ENCODE peak calls at places on chromosomes 16 and 17, in ten cellular contexts. Q is DMS153; L is M059J; A is NCI-H510A; D is Jurkat, Clone E6-1; S is BE2C; J is AG04450; W is AG20443; H is neural crest cell; U is left ventricle myocardium inferior. I is an unnamed sample.

GRCh38 chr16:69925311-69925710 is 25.8 kb upstream of the CLEC18A start:
- DNase-seq in Q (no peak), L (no peak), A (no peak), D (no peak), S (no peak), J (no peak), W (no peak), H (no peak), U (no peak), I (no peak)

GRCh38 chr17:63413128-63413527 is 33.0 kb downstream of the CYB561 start:
- DNase-seq in Q (no peak), L (no peak), A (no peak), D (no peak), S (no peak), J (no peak), W (no peak), H (no peak), U (no peak), I (no peak)

GRCh38 chr17:36722121-36722902 is 120.9 kb downstream of the MRM1 start:
- DNase-seq in Q (peak; percentile 76), L (peak; percentile 30), A (peak; percentile 86), D (peak; percentile 63), S (peak; percentile 62), J (no peak), W (peak; percentile 65), H (peak; percentile 77), U (peak; percentile 44), I (no peak)

GRCh38 chr17:50168319-50168718 is 2.5 kb downstream of the SGCA start:
- DNase-seq in Q (no peak), L (no peak), A (no peak), D (no peak), S (no peak), J (no peak), W (no peak), H (no peak), U (no peak), I (no peak)

GRCh38 chr16:9526791-9527190 is 435.3 kb downstream of the HAPSTR1 start:
- DNase-seq in Q (no peak), L (no peak), A (no peak), D (no peak), S (no peak), J (no peak), W (no peak), H (no peak), U (no peak), I (no peak)

GRCh38 chr16:26969589-26970217 is 97.0 kb upstream of the C16orf82 start:
- DNase-seq in Q (no peak), L (no peak), A (no peak), D (no peak), S (no peak), J (no peak), W (no peak), H (no peak), U (no peak), I (no peak)

GRCh38 chr16:51553314-51553713 is 402.2 kb upstream of the SALL1 start:
- DNase-seq in Q (no peak), L (no peak), A (peak; percentile 38), D (no peak), S (no peak), J (no peak), W (no peak), H (no peak), U (no peak), I (no peak)

GRCh38 chr17:62950067-62950466 is 16.0 kb upstream of the TANC2 start:
- DNase-seq in Q (no peak), L (peak; percentile 83), A (no peak), D (no peak), S (peak; percentile 56), J (no peak), W (peak; percentile 55), H (no peak), U (peak; percentile 32), I (peak; percentile 75)

GRCh38 chr16:51114369-51114768 is 36.7 kb downstream of the SALL1 start:
- DNase-seq in Q (no peak), L (no peak), A (no peak), D (no peak), S (no peak), J (no peak), W (no peak), H (no peak), U (no peak), I (no peak)

GRCh38 chr16:26905336-26905735 is 161.4 kb upstream of the C16orf82 start:
- DNase-seq in Q (no peak), L (peak; percentile 33), A (no peak), D (no peak), S (no peak), J (peak; percentile 21), W (peak; percentile 16), H (no peak), U (no peak), I (no peak)

GRCh38 chr16:2340564-2341455 is at the start of gene ABCA3:
- DNase-seq in Q (peak; percentile 87), L (peak; percentile 83), A (peak; percentile 66), D (peak; percentile 85), S (peak; percentile 96), J (peak; percentile 61), W (peak; percentile 100), H (peak; percentile 100), U (peak; percentile 91), I (peak; percentile 70)

GRCh38 chr16:70695351-70696070 is 9.7 kb upstream of the MTSS2 start:
- DNase-seq in Q (peak; percentile 86), L (peak; percentile 79), A (peak; percentile 76), D (peak; percentile 82), S (peak; percentile 77), J (no peak), W (no peak), H (no peak), U (peak; percentile 70), I (no peak)

GRCh38 chr16:68843482-68844210 is at the start of gene TANGO6:
- DNase-seq in Q (peak; percentile 60), L (peak; percentile 76), A (peak; percentile 34), D (peak; percentile 81), S (peak; percentile 90), J (no peak), W (peak; percentile 94), H (peak; percentile 81), U (peak; percentile 87), I (peak; percentile 26)

GRCh38 chr17:59666235-59666634 is 41.0 kb downstream of the PTRH2 start:
- DNase-seq in Q (no peak), L (peak; percentile 39), A (no peak), D (no peak), S (no peak), J (no peak), W (no peak), H (no peak), U (no peak), I (no peak)

GRCh38 chr17:79019631-79020584 is 4.1 kb upstream of the C1QTNF1 start:
- DNase-seq in Q (peak; percentile 78), L (peak; percentile 69), A (no peak), D (peak; percentile 67), S (peak; percentile 76), J (peak; percentile 56), W (peak; percentile 63), H (no peak), U (peak; percentile 68), I (no peak)

GRCh38 chr17:34464812-34465211 is 101.8 kb upstream of the CCL1 start:
- DNase-seq in Q (no peak), L (no peak), A (no peak), D (peak; percentile 37), S (no peak), J (no peak), W (no peak), H (no peak), U (no peak), I (no peak)

GRCh38 chr17:77363821-77364361 is 223.1 kb downstream of the SEC14L1 start:
- DNase-seq in Q (no peak), L (peak; percentile 45), A (no peak), D (no peak), S (peak; percentile 58), J (no peak), W (no peak), H (no peak), U (peak; percentile 67), I (no peak)

GRCh38 chr17:29140631-29141483 is 39.3 kb downstream of the MYO18A start:
- DNase-seq in Q (no peak), L (no peak), A (no peak), D (peak; percentile 63), S (peak; percentile 66), J (no peak), W (no peak), H (peak; percentile 15), U (no peak), I (no peak)

GRCh38 chr17:6358131-6358530 is 76.8 kb downstream of the AIPL1 start:
- DNase-seq in Q (no peak), L (no peak), A (no peak), D (no peak), S (no peak), J (no peak), W (no peak), H (no peak), U (no peak), I (no peak)

GRCh38 chr16:53266156-53266555 is 168.1 kb upstream of the RBL2 start:
- DNase-seq in Q (no peak), L (no peak), A (no peak), D (no peak), S (no peak), J (no peak), W (no peak), H (no peak), U (no peak), I (no peak)

I was measured in LNCaP clone FGC.